ENCODE peak calls at places on chromosomes 2 and 18, in five cellular contexts. Z is NAMALWA; X is DMS153; A is WERI-Rb-1; K is activated naive CD8-positive, alpha-beta T cell treated with anti-CD3 and anti-CD28 coated beads, Interleukin-2, amount 10 ng/mL, durations not matched to agents 7 days and 5 days. I is an unnamed sample.

GRCh38 chr2:240247868-240248820 is 107.7 kb upstream of the OTOS start:
- DNase-seq in A (no peak), K (no peak), Z (no peak), X (no peak), I (peak)

GRCh38 chr2:101420623-101421022 is 33.3 kb upstream of the CREG2 start:
- DNase-seq in A (no peak), Z (no peak), K (no peak), X (no peak), I (no peak)

GRCh38 chr2:9258953-9259399 is 52.4 kb downstream of the ASAP2 start:
- DNase-seq in K (no peak), Z (no peak), A (no peak), X (no peak), I (no peak)

GRCh38 chr2:224569654-224570053 is 15.5 kb downstream of the CUL3 start:
- DNase-seq in X (no peak), K (no peak), A (no peak), Z (no peak), I (no peak)

GRCh38 chr18:45590060-45590537 is 25.2 kb upstream of the SLC14A2 start:
- DNase-seq in K (no peak), A (no peak), X (no peak), Z (no peak), I (peak)

GRCh38 chr2:176106636-176107539 is at the start of gene HOXD11:
- DNase-seq in K (no peak), A (no peak), Z (no peak), X (peak), I (no peak)

GRCh38 chr18:5556317-5556974 is 12.6 kb upstream of the EPB41L3 start:
- DNase-seq in A (peak), Z (no peak), K (no peak), X (no peak), I (peak)

GRCh38 chr18:13726972-13727331 is 479 bp downstream of the RNMT start:
- DNase-seq in Z (peak), X (no peak), K (peak), A (peak), I (peak)

GRCh38 chr2:16475581-16475980 is 190.1 kb downstream of the CYRIA start:
- DNase-seq in A (no peak), K (no peak), X (no peak), Z (no peak), I (no peak)

GRCh38 chr18:67517224-67517765 is 775 bp upstream of the DSEL start:
- DNase-seq in X (no peak), Z (no peak), K (no peak), A (no peak), I (no peak)

GRCh38 chr18:42509702-42510424 is 554.8 kb downstream of the PIK3C3 start:
- DNase-seq in K (no peak), Z (no peak), A (no peak), X (no peak), I (no peak)

GRCh38 chr2:10918661-10919414 is 7.1 kb downstream of the KCNF1 start:
- DNase-seq in A (no peak), Z (no peak), X (no peak), K (no peak), I (no peak)

GRCh38 chr2:42768706-42769256 is 4.8 kb upstream of the OXER1 start:
- DNase-seq in Z (no peak), A (no peak), K (no peak), X (no peak), I (no peak)

GRCh38 chr2:190856985-190857384 is 23.6 kb upstream of the GLS start:
- DNase-seq in A (no peak), X (peak), Z (no peak), K (no peak), I (no peak)

GRCh38 chr18:59861963-59862819 is 37.6 kb upstream of the PMAIP1 start:
- DNase-seq in X (no peak), Z (peak), K (no peak), A (no peak), I (no peak)

GRCh38 chr2:241410739-241411176 is 54.7 kb downstream of the FARP2 start:
- DNase-seq in X (no peak), A (no peak), Z (no peak), K (no peak), I (no peak)

GRCh38 chr2:207241198-207241597 is 75.5 kb upstream of the KLF7 start:
- DNase-seq in A (no peak), K (no peak), Z (no peak), X (no peak), I (no peak)

GRCh38 chr2:160365691-160366367 is 127.8 kb downstream of the RBMS1 start:
- DNase-seq in A (no peak), Z (no peak), K (no peak), X (no peak), I (no peak)

GRCh38 chr2:197804758-197805597 is 585 bp downstream of the PLCL1 start:
- DNase-seq in K (peak), X (no peak), A (peak), Z (no peak), I (no peak)

GRCh38 chr2:228768818-228769217 is 502.3 kb downstream of the PID1 start:
- DNase-seq in K (no peak), Z (no peak), X (no peak), A (no peak), I (peak)

GRCh38 chr2:170714156-170715061 is 728 bp upstream of the SP5 start:
- DNase-seq in X (peak), Z (no peak), K (peak), A (peak), I (no peak)

GRCh38 chr2:223991611-223992010 is 34.3 kb downstream of the MRPL44 start:
- DNase-seq in A (no peak), Z (no peak), X (no peak), K (no peak), I (no peak)

GRCh38 chr2:234490239-234491074 is 6.4 kb downstream of the ARL4C start:
- DNase-seq in K (no peak), A (no peak), Z (no peak), X (no peak), I (no peak)

GRCh38 chr2:239528883-239529282 is 128.1 kb upstream of the HDAC4 start:
- DNase-seq in Z (no peak), K (no peak), A (no peak), X (no peak), I (no peak)

GRCh38 chr2:45731146-45731545 is 79.7 kb downstream of the PRKCE start:
- DNase-seq in A (no peak), X (no peak), K (no peak), Z (peak), I (no peak)

GRCh38 chr18:54150226-54150625 is 74.2 kb downstream of the MBD2 start:
- DNase-seq in X (no peak), A (no peak), K (no peak), Z (no peak), I (no peak)

GRCh38 chr18:5464241-5464640 is 79.6 kb downstream of the EPB41L3 start:
- DNase-seq in Z (no peak), A (no peak), X (no peak), K (no peak), I (no peak)

GRCh38 chr18:75065251-75066000 is 143.5 kb downstream of the PTGR3 start:
- DNase-seq in K (no peak), Z (no peak), X (peak), A (no peak), I (no peak)

GRCh38 chr2:186516396-186516795 is 30.3 kb downstream of the ZC3H15 start:
- DNase-seq in A (no peak), X (no peak), K (no peak), Z (no peak), I (no peak)

GRCh38 chr2:240898731-240899467 is 2.9 kb upstream of the MAB21L4 start:
- DNase-seq in K (no peak), A (no peak), X (no peak), Z (no peak), I (no peak)

GRCh38 chr18:79825913-79826312 is 28.2 kb downstream of the KCNG2 start:
- DNase-seq in Z (no peak), K (no peak), X (no peak), A (no peak), I (no peak)

GRCh38 chr2:169928463-169928864 is 101.2 kb downstream of the UBR3 start:
- DNase-seq in X (peak), Z (peak), A (no peak), K (no peak), I (no peak)